ENCODE peak calls at places on chromosomes 11 and 22, in eight cellular contexts. One of them, this sample, is unnamed.

GRCh38 chr22:37498289-37498909 is 12.2 kb upstream of the MFNG start:
- DNase-seq in body of pancreas: peak; percentile 80
- DNase-seq in sigmoid colon: no peak
- DNase-seq in A673: peak; percentile 50
- DNase-seq in Peyer's patch: peak; percentile 87
- DNase-seq in hepatocyte: peak; percentile 83
- DNase-seq in cardiac muscle cell: no peak
- DNase-seq in thoracic aorta: no peak
- DNase-seq in this sample: no peak

GRCh38 chr11:78514922-78515502 is 59.7 kb downstream of the NARS2 start:
- DNase-seq in body of pancreas: no peak
- DNase-seq in sigmoid colon: no peak
- DNase-seq in A673: no peak
- DNase-seq in Peyer's patch: no peak
- DNase-seq in hepatocyte: no peak
- DNase-seq in cardiac muscle cell: no peak
- DNase-seq in thoracic aorta: no peak
- DNase-seq in this sample: no peak

GRCh38 chr11:65621460-65621859 is 5.9 kb downstream of the PCNX3 start:
- DNase-seq in body of pancreas: no peak
- DNase-seq in sigmoid colon: no peak
- DNase-seq in A673: no peak
- DNase-seq in Peyer's patch: no peak
- DNase-seq in hepatocyte: no peak
- DNase-seq in cardiac muscle cell: no peak
- DNase-seq in thoracic aorta: no peak
- DNase-seq in this sample: no peak

GRCh38 chr11:128828350-128828749 is 38.7 kb downstream of the KCNJ1 start:
- DNase-seq in body of pancreas: no peak
- DNase-seq in sigmoid colon: no peak
- DNase-seq in A673: no peak
- DNase-seq in Peyer's patch: no peak
- DNase-seq in hepatocyte: no peak
- DNase-seq in cardiac muscle cell: no peak
- DNase-seq in thoracic aorta: no peak
- DNase-seq in this sample: no peak

GRCh38 chr11:61679893-61680621 is at the start of gene DAGLA:
- DNase-seq in body of pancreas: peak; percentile 86
- DNase-seq in sigmoid colon: peak; percentile 85
- DNase-seq in A673: peak; percentile 85
- DNase-seq in Peyer's patch: peak; percentile 76
- DNase-seq in hepatocyte: peak; percentile 88
- DNase-seq in cardiac muscle cell: peak; percentile 72
- DNase-seq in thoracic aorta: no peak
- DNase-seq in this sample: no peak

GRCh38 chr11:72736452-72737069 is 15.6 kb downstream of the ARAP1 start:
- DNase-seq in body of pancreas: no peak
- DNase-seq in sigmoid colon: peak; percentile 82
- DNase-seq in A673: peak; percentile 59
- DNase-seq in Peyer's patch: peak; percentile 85
- DNase-seq in hepatocyte: no peak
- DNase-seq in cardiac muscle cell: peak; percentile 50
- DNase-seq in thoracic aorta: no peak
- DNase-seq in this sample: no peak

GRCh38 chr11:76621466-76621865 is 49.1 kb downstream of the LRRC32 start:
- DNase-seq in body of pancreas: no peak
- DNase-seq in sigmoid colon: peak; percentile 62
- DNase-seq in A673: no peak
- DNase-seq in Peyer's patch: peak; percentile 39
- DNase-seq in hepatocyte: no peak
- DNase-seq in cardiac muscle cell: no peak
- DNase-seq in thoracic aorta: no peak
- DNase-seq in this sample: no peak

GRCh38 chr11:16184588-16184987 is 171.8 kb downstream of the SOX6 start:
- DNase-seq in body of pancreas: peak; percentile 11
- DNase-seq in sigmoid colon: no peak
- DNase-seq in A673: peak; percentile 25
- DNase-seq in Peyer's patch: peak; percentile 68
- DNase-seq in hepatocyte: peak; percentile 75
- DNase-seq in cardiac muscle cell: peak; percentile 34
- DNase-seq in thoracic aorta: no peak
- DNase-seq in this sample: peak; percentile 35

GRCh38 chr11:133047036-133047800 is 485.1 kb downstream of the OPCML start:
- DNase-seq in body of pancreas: no peak
- DNase-seq in sigmoid colon: no peak
- DNase-seq in A673: no peak
- DNase-seq in Peyer's patch: no peak
- DNase-seq in hepatocyte: no peak
- DNase-seq in cardiac muscle cell: no peak
- DNase-seq in thoracic aorta: no peak
- DNase-seq in this sample: no peak

GRCh38 chr11:1703146-1703545 is 6.2 kb downstream of the KRTAP5-6 start:
- DNase-seq in body of pancreas: no peak
- DNase-seq in sigmoid colon: no peak
- DNase-seq in A673: no peak
- DNase-seq in Peyer's patch: peak; percentile 23
- DNase-seq in hepatocyte: no peak
- DNase-seq in cardiac muscle cell: no peak
- DNase-seq in thoracic aorta: no peak
- DNase-seq in this sample: no peak

GRCh38 chr11:69209936-69210659 is 54.4 kb downstream of the SMIM38 start:
- DNase-seq in body of pancreas: peak; percentile 39
- DNase-seq in sigmoid colon: no peak
- DNase-seq in A673: no peak
- DNase-seq in Peyer's patch: peak; percentile 30
- DNase-seq in hepatocyte: peak; percentile 68
- DNase-seq in cardiac muscle cell: no peak
- DNase-seq in thoracic aorta: no peak
- DNase-seq in this sample: no peak

GRCh38 chr11:10659339-10660216 is 34.0 kb downstream of the IRAG1 start:
- DNase-seq in body of pancreas: no peak
- DNase-seq in sigmoid colon: peak; percentile 88
- DNase-seq in A673: peak; percentile 63
- DNase-seq in Peyer's patch: peak; percentile 69
- DNase-seq in hepatocyte: peak; percentile 83
- DNase-seq in cardiac muscle cell: peak; percentile 77
- DNase-seq in thoracic aorta: peak; percentile 61
- DNase-seq in this sample: no peak

GRCh38 chr11:67311556-67312082 is 8.3 kb downstream of the SSH3 start:
- DNase-seq in body of pancreas: no peak
- DNase-seq in sigmoid colon: no peak
- DNase-seq in A673: no peak
- DNase-seq in Peyer's patch: no peak
- DNase-seq in hepatocyte: no peak
- DNase-seq in cardiac muscle cell: no peak
- DNase-seq in thoracic aorta: no peak
- DNase-seq in this sample: no peak

GRCh38 chr22:25702046-25702445 is 39.9 kb upstream of the MYO18B start:
- DNase-seq in body of pancreas: no peak
- DNase-seq in sigmoid colon: no peak
- DNase-seq in A673: peak; percentile 37
- DNase-seq in Peyer's patch: no peak
- DNase-seq in hepatocyte: no peak
- DNase-seq in cardiac muscle cell: peak; percentile 51
- DNase-seq in thoracic aorta: no peak
- DNase-seq in this sample: no peak

DNA sequence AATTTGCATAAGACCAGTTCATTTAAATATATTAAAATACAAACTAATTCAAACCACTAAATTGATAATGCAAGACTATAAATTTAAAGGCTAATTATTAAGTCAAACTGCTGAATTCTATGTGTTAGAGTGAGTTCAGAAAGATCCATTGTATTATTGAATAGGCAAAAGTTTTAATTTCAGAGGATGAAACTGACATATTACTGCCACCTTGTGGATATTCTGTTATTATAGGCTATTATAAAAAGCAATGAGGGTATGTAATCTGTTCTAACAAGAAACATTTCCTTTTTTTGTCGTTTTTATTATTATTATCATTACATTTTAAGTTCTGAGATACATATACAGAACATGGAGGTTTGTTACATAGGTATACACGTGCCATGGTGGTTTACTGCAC is 20.9 kb upstream of the NAALAD2 start:
- DNase-seq in body of pancreas: no peak
- DNase-seq in sigmoid colon: no peak
- DNase-seq in A673: peak; percentile 37
- DNase-seq in Peyer's patch: no peak
- DNase-seq in hepatocyte: no peak
- DNase-seq in cardiac muscle cell: peak; percentile 19
- DNase-seq in thoracic aorta: no peak
- DNase-seq in this sample: no peak
- TF ChIP-seq CTCF in body of pancreas: peak; percentile 25
- TF ChIP-seq CTCF in sigmoid colon: no peak
- TF ChIP-seq CTCF in A673: peak; percentile 61
- TF ChIP-seq CTCF in Peyer's patch: no peak
- TF ChIP-seq CTCF in hepatocyte: peak; percentile 59
- TF ChIP-seq CTCF in cardiac muscle cell: peak; percentile 35
- TF ChIP-seq CTCF in thoracic aorta: no peak
- TF ChIP-seq CTCF in this sample: peak; percentile 25

GRCh38 chr11:28899706-28900105 is 791.5 kb downstream of the METTL15 start:
- DNase-seq in body of pancreas: no peak
- DNase-seq in sigmoid colon: no peak
- DNase-seq in A673: no peak
- DNase-seq in Peyer's patch: no peak
- DNase-seq in hepatocyte: no peak
- DNase-seq in cardiac muscle cell: no peak
- DNase-seq in thoracic aorta: no peak
- DNase-seq in this sample: no peak
- H3K4me3 ChIP-seq in body of pancreas: no peak overlapping the region
- H3K4me3 ChIP-seq in sigmoid colon: no peak overlapping the region
- H3K4me3 ChIP-seq in A673: no peak overlapping the region
- H3K4me3 ChIP-seq in Peyer's patch: no peak overlapping the region
- H3K4me3 ChIP-seq in hepatocyte: no peak overlapping the region
- H3K4me3 ChIP-seq in cardiac muscle cell: no peak overlapping the region
- H3K4me3 ChIP-seq in thoracic aorta: no peak overlapping the region
- H3K4me3 ChIP-seq in this sample: no peak overlapping the region

DNA sequence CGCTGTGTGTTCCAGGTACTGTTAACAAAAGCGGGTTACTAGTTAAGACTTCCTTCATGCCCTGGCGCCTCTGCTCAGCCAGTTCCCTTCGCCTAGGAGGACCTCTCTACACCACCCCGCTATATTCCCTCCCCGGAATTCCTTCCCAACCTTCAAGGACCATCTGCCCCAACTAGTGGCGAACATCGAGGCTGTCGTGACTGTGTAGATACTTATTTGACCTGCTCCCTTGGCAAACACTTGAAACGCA is 450 bp upstream of the BCL2L13 start:
- DNase-seq in body of pancreas: no peak
- DNase-seq in sigmoid colon: no peak
- DNase-seq in A673: no peak
- DNase-seq in Peyer's patch: no peak
- DNase-seq in hepatocyte: no peak
- DNase-seq in cardiac muscle cell: no peak
- DNase-seq in thoracic aorta: no peak
- DNase-seq in this sample: no peak
- TF ChIP-seq CTCF in body of pancreas: peak; percentile 3
- TF ChIP-seq CTCF in sigmoid colon: no peak
- TF ChIP-seq CTCF in A673: no peak
- TF ChIP-seq CTCF in Peyer's patch: no peak
- TF ChIP-seq CTCF in hepatocyte: no peak
- TF ChIP-seq CTCF in cardiac muscle cell: peak; percentile 11
- TF ChIP-seq CTCF in thoracic aorta: no peak
- TF ChIP-seq CTCF in this sample: peak; percentile 0

GRCh38 chr22:45200862-45201511 is 37.3 kb downstream of the NUP50 start:
- DNase-seq in body of pancreas: no peak
- DNase-seq in sigmoid colon: peak; percentile 53
- DNase-seq in A673: no peak
- DNase-seq in Peyer's patch: peak; percentile 42
- DNase-seq in hepatocyte: no peak
- DNase-seq in cardiac muscle cell: peak; percentile 29
- DNase-seq in thoracic aorta: no peak
- DNase-seq in this sample: no peak
- H3K4me3 ChIP-seq in body of pancreas: no peak overlapping the region
- H3K4me3 ChIP-seq in sigmoid colon: no peak overlapping the region
- H3K4me3 ChIP-seq in A673: no peak overlapping the region
- H3K4me3 ChIP-seq in Peyer's patch: no peak overlapping the region
- H3K4me3 ChIP-seq in hepatocyte: no peak overlapping the region
- H3K4me3 ChIP-seq in cardiac muscle cell: no peak overlapping the region
- H3K4me3 ChIP-seq in thoracic aorta: no peak overlapping the region
- H3K4me3 ChIP-seq in this sample: no peak overlapping the region

This sample was measured in LNCaP clone FGC.